ENCODE peak calls at places on chromosomes 16 and 17, in seven cellular contexts. One of them, this sample, is unnamed.

GRCh38 chr16:24610421-24610765 is 71.0 kb downstream of the RBBP6 start:
- DNase-seq in fibroblast of lung: peak
- DNase-seq in cardiac muscle cell: peak
- DNase-seq in stimulated activated CD8-positive, alpha-beta memory T cell treated with anti-CD3 and anti-CD28 coated beads, Interleukin-15, amount 100 ng/mL, for 4 hours: no peak
- DNase-seq in stomach: no peak
- DNase-seq in HEK293T: no peak
- DNase-seq in neural progenitor cell: peak
- DNase-seq in this sample: peak

GRCh38 chr16:56321571-56321970 is 103.8 kb downstream of the AMFR start:
- DNase-seq in fibroblast of lung: no peak
- DNase-seq in cardiac muscle cell: no peak
- DNase-seq in stimulated activated CD8-positive, alpha-beta memory T cell treated with anti-CD3 and anti-CD28 coated beads, Interleukin-15, amount 100 ng/mL, for 4 hours: no peak
- DNase-seq in stomach: no peak
- DNase-seq in HEK293T: no peak
- DNase-seq in neural progenitor cell: no peak
- DNase-seq in this sample: no peak

GRCh38 chr17:32265192-32265895 is at the start of gene RHBDL3:
- DNase-seq in fibroblast of lung: no peak
- DNase-seq in cardiac muscle cell: peak
- DNase-seq in stimulated activated CD8-positive, alpha-beta memory T cell treated with anti-CD3 and anti-CD28 coated beads, Interleukin-15, amount 100 ng/mL, for 4 hours: peak
- DNase-seq in stomach: peak
- DNase-seq in HEK293T: peak
- DNase-seq in neural progenitor cell: peak
- DNase-seq in this sample: no peak

GRCh38 chr16:14560523-14560922 is 69.5 kb downstream of the PARN start:
- DNase-seq in fibroblast of lung: no peak
- DNase-seq in cardiac muscle cell: no peak
- DNase-seq in stimulated activated CD8-positive, alpha-beta memory T cell treated with anti-CD3 and anti-CD28 coated beads, Interleukin-15, amount 100 ng/mL, for 4 hours: no peak
- DNase-seq in stomach: no peak
- DNase-seq in HEK293T: no peak
- DNase-seq in neural progenitor cell: no peak
- DNase-seq in this sample: no peak

GRCh38 chr17:47720196-47720595 is 12.8 kb upstream of the TBX21 start:
- DNase-seq in fibroblast of lung: no peak
- DNase-seq in cardiac muscle cell: no peak
- DNase-seq in stimulated activated CD8-positive, alpha-beta memory T cell treated with anti-CD3 and anti-CD28 coated beads, Interleukin-15, amount 100 ng/mL, for 4 hours: no peak
- DNase-seq in stomach: no peak
- DNase-seq in HEK293T: no peak
- DNase-seq in neural progenitor cell: no peak
- DNase-seq in this sample: no peak

GRCh38 chr16:80591071-80591935 is 50.5 kb downstream of the DYNLRB2 start:
- DNase-seq in fibroblast of lung: no peak
- DNase-seq in cardiac muscle cell: no peak
- DNase-seq in stimulated activated CD8-positive, alpha-beta memory T cell treated with anti-CD3 and anti-CD28 coated beads, Interleukin-15, amount 100 ng/mL, for 4 hours: no peak
- DNase-seq in stomach: no peak
- DNase-seq in HEK293T: no peak
- DNase-seq in neural progenitor cell: no peak
- DNase-seq in this sample: no peak

GRCh38 chr16:56047307-56048234 is 143.7 kb upstream of the GNAO1 start:
- DNase-seq in fibroblast of lung: no peak
- DNase-seq in cardiac muscle cell: peak
- DNase-seq in stimulated activated CD8-positive, alpha-beta memory T cell treated with anti-CD3 and anti-CD28 coated beads, Interleukin-15, amount 100 ng/mL, for 4 hours: no peak
- DNase-seq in stomach: no peak
- DNase-seq in HEK293T: no peak
- DNase-seq in neural progenitor cell: peak
- DNase-seq in this sample: no peak

GRCh38 chr16:48583075-48584065 is 26.6 kb downstream of the N4BP1 start:
- DNase-seq in fibroblast of lung: peak
- DNase-seq in cardiac muscle cell: no peak
- DNase-seq in stimulated activated CD8-positive, alpha-beta memory T cell treated with anti-CD3 and anti-CD28 coated beads, Interleukin-15, amount 100 ng/mL, for 4 hours: no peak
- DNase-seq in stomach: no peak
- DNase-seq in HEK293T: no peak
- DNase-seq in neural progenitor cell: no peak
- DNase-seq in this sample: peak

GRCh38 chr16:577796-578195 is 8.0 kb downstream of the PIGQ start:
- DNase-seq in fibroblast of lung: no peak
- DNase-seq in cardiac muscle cell: no peak
- DNase-seq in stimulated activated CD8-positive, alpha-beta memory T cell treated with anti-CD3 and anti-CD28 coated beads, Interleukin-15, amount 100 ng/mL, for 4 hours: no peak
- DNase-seq in stomach: no peak
- DNase-seq in HEK293T: no peak
- DNase-seq in neural progenitor cell: no peak
- DNase-seq in this sample: no peak

GRCh38 chr17:69320908-69321238 is 6.1 kb downstream of the ABCA5 start:
- DNase-seq in fibroblast of lung: no peak
- DNase-seq in cardiac muscle cell: no peak
- DNase-seq in stimulated activated CD8-positive, alpha-beta memory T cell treated with anti-CD3 and anti-CD28 coated beads, Interleukin-15, amount 100 ng/mL, for 4 hours: no peak
- DNase-seq in stomach: no peak
- DNase-seq in HEK293T: no peak
- DNase-seq in neural progenitor cell: no peak
- DNase-seq in this sample: no peak

GRCh38 chr16:65054457-65054856 is 67.4 kb downstream of the CDH11 start:
- DNase-seq in fibroblast of lung: no peak
- DNase-seq in cardiac muscle cell: no peak
- DNase-seq in stimulated activated CD8-positive, alpha-beta memory T cell treated with anti-CD3 and anti-CD28 coated beads, Interleukin-15, amount 100 ng/mL, for 4 hours: no peak
- DNase-seq in stomach: no peak
- DNase-seq in HEK293T: no peak
- DNase-seq in neural progenitor cell: no peak
- DNase-seq in this sample: no peak

GRCh38 chr17:45824901-45825492 is 19.7 kb upstream of the SPPL2C start:
- DNase-seq in fibroblast of lung: no peak
- DNase-seq in cardiac muscle cell: no peak
- DNase-seq in stimulated activated CD8-positive, alpha-beta memory T cell treated with anti-CD3 and anti-CD28 coated beads, Interleukin-15, amount 100 ng/mL, for 4 hours: no peak
- DNase-seq in stomach: no peak
- DNase-seq in HEK293T: no peak
- DNase-seq in neural progenitor cell: peak
- DNase-seq in this sample: no peak